ENCODE peak calls at places on chromosomes 1 and 21, in seven cellular contexts. One of them, this sample, is unnamed.

GRCh38 chr1:150161747-150162581 is 12.2 kb downstream of the PLEKHO1 start:
- DNase-seq in astrocyte of the cerebellum: peak
- DNase-seq in cardiac muscle cell: peak
- DNase-seq in glutamatergic neuron: no peak
- DNase-seq in heart left ventricle: no peak
- DNase-seq in uterus: peak
- DNase-seq in cardiac fibroblast: peak
- DNase-seq in this sample: peak

GRCh38 chr1:21149430-21149861 is 27.3 kb downstream of the EIF4G3 start:
- DNase-seq in cardiac fibroblast: peak
- DNase-seq in cardiac muscle cell: peak
- DNase-seq in uterus: no peak
- DNase-seq in heart left ventricle: no peak
- DNase-seq in glutamatergic neuron: no peak
- DNase-seq in astrocyte of the cerebellum: peak
- DNase-seq in this sample: no peak

GRCh38 chr1:12180315-12180714 is 13.5 kb downstream of the TNFRSF1B start:
- DNase-seq in glutamatergic neuron: no peak
- DNase-seq in heart left ventricle: peak
- DNase-seq in cardiac muscle cell: no peak
- DNase-seq in astrocyte of the cerebellum: no peak
- DNase-seq in uterus: peak
- DNase-seq in cardiac fibroblast: no peak
- DNase-seq in this sample: peak

GRCh38 chr1:37434292-37434907 is 40.0 kb upstream of the ZC3H12A start:
- DNase-seq in uterus: peak
- DNase-seq in cardiac fibroblast: peak
- DNase-seq in astrocyte of the cerebellum: no peak
- DNase-seq in heart left ventricle: peak
- DNase-seq in cardiac muscle cell: peak
- DNase-seq in glutamatergic neuron: peak
- DNase-seq in this sample: peak

GRCh38 chr1:67044631-67045270 is 9.2 kb downstream of the SLC35D1 start:
- DNase-seq in uterus: no peak
- DNase-seq in cardiac fibroblast: no peak
- DNase-seq in cardiac muscle cell: no peak
- DNase-seq in glutamatergic neuron: no peak
- DNase-seq in astrocyte of the cerebellum: no peak
- DNase-seq in heart left ventricle: no peak
- DNase-seq in this sample: no peak

GRCh38 chr1:164440222-164440621 is 118.8 kb upstream of the PBX1 start:
- DNase-seq in uterus: peak
- DNase-seq in cardiac muscle cell: peak
- DNase-seq in heart left ventricle: peak
- DNase-seq in cardiac fibroblast: peak
- DNase-seq in astrocyte of the cerebellum: no peak
- DNase-seq in glutamatergic neuron: no peak
- DNase-seq in this sample: peak

GRCh38 chr1:197677313-197677712 is 98.0 kb downstream of the DENND1B start:
- DNase-seq in cardiac muscle cell: no peak
- DNase-seq in heart left ventricle: no peak
- DNase-seq in cardiac fibroblast: no peak
- DNase-seq in uterus: no peak
- DNase-seq in glutamatergic neuron: no peak
- DNase-seq in astrocyte of the cerebellum: no peak
- DNase-seq in this sample: no peak

GRCh38 chr1:119477710-119478109 is 29.3 kb upstream of the HSD3B1 start:
- DNase-seq in cardiac fibroblast: no peak
- DNase-seq in cardiac muscle cell: no peak
- DNase-seq in astrocyte of the cerebellum: no peak
- DNase-seq in glutamatergic neuron: no peak
- DNase-seq in uterus: no peak
- DNase-seq in heart left ventricle: no peak
- DNase-seq in this sample: no peak

GRCh38 chr1:109399326-109399957 is 1.7 kb upstream of the SORT1 start:
- DNase-seq in uterus: no peak
- DNase-seq in cardiac muscle cell: peak
- DNase-seq in heart left ventricle: no peak
- DNase-seq in glutamatergic neuron: no peak
- DNase-seq in cardiac fibroblast: peak
- DNase-seq in astrocyte of the cerebellum: peak
- DNase-seq in this sample: peak

GRCh38 chr1:2529776-2530500 is at the start of gene HES5:
- DNase-seq in uterus: no peak
- DNase-seq in astrocyte of the cerebellum: no peak
- DNase-seq in cardiac muscle cell: no peak
- DNase-seq in cardiac fibroblast: no peak
- DNase-seq in heart left ventricle: peak
- DNase-seq in glutamatergic neuron: peak
- DNase-seq in this sample: no peak

GRCh38 chr1:113388621-113389355 is 1.5 kb upstream of the MAGI3 start:
- DNase-seq in uterus: no peak
- DNase-seq in cardiac muscle cell: no peak
- DNase-seq in glutamatergic neuron: no peak
- DNase-seq in astrocyte of the cerebellum: no peak
- DNase-seq in cardiac fibroblast: no peak
- DNase-seq in heart left ventricle: no peak
- DNase-seq in this sample: peak

GRCh38 chr21:46127239-46128105 is 27.9 kb downstream of the FTCD start:
- DNase-seq in heart left ventricle: peak
- DNase-seq in astrocyte of the cerebellum: no peak
- DNase-seq in cardiac muscle cell: no peak
- DNase-seq in glutamatergic neuron: peak
- DNase-seq in uterus: peak
- DNase-seq in cardiac fibroblast: no peak
- DNase-seq in this sample: no peak

GRCh38 chr1:1291611-1292441 is 11.6 kb downstream of the SCNN1D start:
- DNase-seq in cardiac fibroblast: peak
- DNase-seq in glutamatergic neuron: peak
- DNase-seq in cardiac muscle cell: peak
- DNase-seq in astrocyte of the cerebellum: peak
- DNase-seq in heart left ventricle: no peak
- DNase-seq in uterus: peak
- DNase-seq in this sample: peak

GRCh38 chr1:17791055-17791390 is 35.9 kb downstream of the ACTL8 start:
- DNase-seq in uterus: no peak
- DNase-seq in heart left ventricle: no peak
- DNase-seq in cardiac fibroblast: no peak
- DNase-seq in astrocyte of the cerebellum: no peak
- DNase-seq in cardiac muscle cell: no peak
- DNase-seq in glutamatergic neuron: no peak
- DNase-seq in this sample: no peak

DNA sequence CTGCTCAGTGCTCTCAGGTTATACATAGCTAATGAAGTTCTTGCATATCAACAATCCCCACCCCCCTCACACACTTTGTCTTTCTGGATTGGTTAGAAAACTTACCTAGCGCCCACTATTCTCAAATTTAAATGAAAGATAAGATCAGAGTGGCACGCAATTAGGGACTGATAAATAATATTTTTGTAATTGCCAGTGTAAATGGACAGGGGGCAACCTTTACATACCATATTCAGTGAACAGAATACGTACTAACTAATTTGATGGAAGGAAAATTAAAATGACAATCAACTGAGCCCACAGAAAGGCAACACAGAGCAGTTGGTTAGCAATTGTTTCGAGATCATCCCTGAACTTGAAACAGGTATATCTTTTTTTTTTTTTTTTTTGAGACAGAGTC is 11.7 kb downstream of the SELL start:
- DNase-seq in astrocyte of the cerebellum: no peak
- DNase-seq in heart left ventricle: no peak
- DNase-seq in cardiac muscle cell: no peak
- DNase-seq in glutamatergic neuron: no peak
- DNase-seq in cardiac fibroblast: no peak
- DNase-seq in uterus: no peak
- DNase-seq in this sample: no peak
- TF ChIP-seq CTCF in astrocyte of the cerebellum: no peak
- TF ChIP-seq CTCF in heart left ventricle: peak
- TF ChIP-seq CTCF in cardiac muscle cell: no peak
- TF ChIP-seq CTCF in glutamatergic neuron: no peak
- TF ChIP-seq CTCF in cardiac fibroblast: no peak
- TF ChIP-seq CTCF in uterus: no peak
- TF ChIP-seq CTCF in this sample: no peak

GRCh38 chr1:221634010-221634409 is 107.9 kb downstream of the DUSP10 start:
- DNase-seq in astrocyte of the cerebellum: no peak
- DNase-seq in uterus: no peak
- DNase-seq in heart left ventricle: no peak
- DNase-seq in glutamatergic neuron: no peak
- DNase-seq in cardiac fibroblast: no peak
- DNase-seq in cardiac muscle cell: no peak
- DNase-seq in this sample: no peak

GRCh38 chr1:221636967-221637366 is 104.9 kb downstream of the DUSP10 start:
- DNase-seq in cardiac fibroblast: no peak
- DNase-seq in uterus: no peak
- DNase-seq in cardiac muscle cell: no peak
- DNase-seq in glutamatergic neuron: no peak
- DNase-seq in heart left ventricle: no peak
- DNase-seq in astrocyte of the cerebellum: no peak
- DNase-seq in this sample: no peak

GRCh38 chr1:221634606-221635005 is 107.3 kb downstream of the DUSP10 start:
- DNase-seq in cardiac fibroblast: no peak
- DNase-seq in heart left ventricle: no peak
- DNase-seq in cardiac muscle cell: no peak
- DNase-seq in uterus: no peak
- DNase-seq in astrocyte of the cerebellum: no peak
- DNase-seq in glutamatergic neuron: no peak
- DNase-seq in this sample: no peak

GRCh38 chr1:221636096-221636495 is 105.8 kb downstream of the DUSP10 start:
- DNase-seq in glutamatergic neuron: no peak
- DNase-seq in cardiac muscle cell: no peak
- DNase-seq in uterus: no peak
- DNase-seq in astrocyte of the cerebellum: no peak
- DNase-seq in cardiac fibroblast: no peak
- DNase-seq in heart left ventricle: no peak
- DNase-seq in this sample: no peak

DNA sequence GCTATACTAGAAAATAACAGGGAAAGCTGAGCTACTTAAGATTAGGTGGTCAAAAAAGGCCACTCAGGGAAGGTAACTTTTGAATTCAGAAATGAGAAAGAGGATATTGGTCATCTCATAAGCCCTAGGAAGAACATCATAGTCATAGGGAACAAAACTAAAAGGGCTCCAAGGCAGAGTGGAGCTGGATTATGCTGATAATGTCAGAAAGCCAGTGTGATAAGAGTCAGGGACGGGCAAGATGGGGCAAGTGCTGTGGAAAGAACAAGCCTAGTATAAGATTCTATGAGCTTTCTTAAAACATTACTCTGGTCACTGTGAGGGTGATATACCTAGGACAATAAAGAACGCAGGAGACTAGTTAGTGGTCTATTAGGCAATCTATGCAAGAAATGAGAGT is 106.6 kb downstream of the DUSP10 start:
- DNase-seq in heart left ventricle: no peak
- DNase-seq in glutamatergic neuron: no peak
- DNase-seq in cardiac muscle cell: no peak
- DNase-seq in cardiac fibroblast: no peak
- DNase-seq in uterus: no peak
- DNase-seq in astrocyte of the cerebellum: no peak
- DNase-seq in this sample: no peak
- TF ChIP-seq CTCF in heart left ventricle: no peak
- TF ChIP-seq CTCF in glutamatergic neuron: no peak
- TF ChIP-seq CTCF in cardiac muscle cell: no peak
- TF ChIP-seq CTCF in cardiac fibroblast: no peak
- TF ChIP-seq CTCF in uterus: no peak
- TF ChIP-seq CTCF in astrocyte of the cerebellum: no peak
- TF ChIP-seq CTCF in this sample: no peak

DNA sequence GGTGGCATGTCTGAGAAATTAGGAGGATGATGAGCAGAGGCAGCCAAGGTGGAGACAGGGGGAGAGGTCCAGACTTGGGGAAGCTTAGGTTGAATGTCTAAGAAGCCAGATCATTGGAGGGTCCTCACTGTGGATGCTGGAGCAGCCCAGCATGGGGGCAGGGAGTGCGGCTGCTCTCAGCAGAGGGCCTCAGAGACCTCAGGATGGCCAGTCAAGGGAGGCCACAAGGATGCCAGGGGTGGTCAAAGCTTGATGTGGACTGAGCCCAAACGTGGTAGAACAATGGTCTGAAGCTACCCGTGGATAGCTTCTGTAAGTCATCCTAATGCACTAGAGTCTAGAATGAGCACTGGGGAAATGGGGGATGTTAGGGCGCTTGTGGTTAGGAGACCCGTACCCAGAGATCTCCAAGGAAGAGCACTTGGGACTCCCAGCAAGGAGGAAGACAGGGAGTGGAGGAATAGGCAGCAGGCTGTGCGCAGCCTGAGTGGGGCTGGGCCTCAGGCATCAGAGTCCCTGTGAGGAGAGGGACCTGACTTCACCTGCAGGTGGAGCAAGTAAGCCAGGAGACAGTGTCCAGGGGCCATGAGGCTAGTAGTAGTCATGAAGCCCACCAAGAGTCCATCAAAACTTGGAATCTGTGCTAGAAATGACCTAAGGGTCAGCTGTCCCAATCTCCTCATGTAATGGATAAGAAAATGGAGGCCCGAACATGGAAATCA is 4.3 kb upstream of the S100A9 start:
- DNase-seq in cardiac fibroblast: peak
- DNase-seq in cardiac muscle cell: peak
- DNase-seq in glutamatergic neuron: peak
- DNase-seq in heart left ventricle: no peak
- DNase-seq in uterus: no peak
- DNase-seq in astrocyte of the cerebellum: no peak
- DNase-seq in this sample: peak
- TF ChIP-seq CTCF in cardiac fibroblast: peak
- TF ChIP-seq CTCF in cardiac muscle cell: peak
- TF ChIP-seq CTCF in glutamatergic neuron: peak
- TF ChIP-seq CTCF in heart left ventricle: peak
- TF ChIP-seq CTCF in uterus: no peak
- TF ChIP-seq CTCF in astrocyte of the cerebellum: peak
- TF ChIP-seq CTCF in this sample: peak

DNA sequence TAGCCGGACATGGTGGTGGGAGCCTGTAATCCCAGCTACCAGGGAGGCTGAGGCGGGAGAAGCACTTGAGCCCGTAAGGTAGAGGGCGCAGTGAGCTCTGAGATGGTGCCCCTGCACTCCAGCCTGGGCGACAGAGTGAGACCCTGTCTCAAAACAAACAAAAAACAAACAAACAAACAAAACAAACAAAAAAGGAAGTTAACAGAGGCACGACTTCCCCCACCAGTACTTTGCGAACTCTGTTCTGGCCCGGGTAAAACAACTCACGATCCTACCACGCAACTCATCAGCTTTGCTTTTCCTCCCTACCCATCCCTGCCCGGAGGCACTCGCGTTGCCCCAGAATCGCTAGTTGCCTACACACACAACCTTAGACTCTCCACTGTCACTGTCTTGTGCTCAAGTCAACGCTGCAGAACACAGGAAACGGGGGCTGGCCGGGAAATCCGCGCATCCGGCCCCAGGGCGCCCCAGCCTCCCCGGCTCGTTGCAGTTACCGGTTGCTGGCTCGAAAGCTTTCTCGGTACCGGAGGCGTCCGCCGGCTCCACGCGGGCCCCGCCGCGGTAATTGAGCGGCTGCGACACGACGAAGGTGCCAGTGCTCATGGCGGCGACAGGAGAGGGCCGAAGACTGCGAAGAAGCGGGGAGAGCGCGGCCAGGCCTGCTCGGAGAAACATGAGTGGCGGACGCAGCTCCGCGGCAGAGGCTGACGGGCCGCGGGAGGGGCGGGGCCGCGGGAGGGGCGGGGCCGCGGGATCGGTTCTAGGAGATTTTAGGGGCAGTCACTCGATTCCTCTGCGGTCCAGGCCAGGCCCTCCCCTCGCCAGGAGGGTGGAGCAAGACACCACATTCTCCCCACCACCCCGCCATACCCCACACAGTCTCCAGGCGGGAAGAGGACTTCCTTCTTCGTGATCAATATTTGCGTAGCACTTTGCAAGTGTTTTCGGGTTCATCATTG is at the start of gene ALDH9A1:
- DNase-seq in cardiac muscle cell: peak
- DNase-seq in uterus: peak
- DNase-seq in cardiac fibroblast: peak
- DNase-seq in astrocyte of the cerebellum: peak
- DNase-seq in glutamatergic neuron: peak
- DNase-seq in heart left ventricle: peak
- DNase-seq in this sample: peak
- TF ChIP-seq CTCF in cardiac muscle cell: peak
- TF ChIP-seq CTCF in uterus: peak
- TF ChIP-seq CTCF in cardiac fibroblast: peak
- TF ChIP-seq CTCF in astrocyte of the cerebellum: peak
- TF ChIP-seq CTCF in glutamatergic neuron: no peak
- TF ChIP-seq CTCF in heart left ventricle: peak
- TF ChIP-seq CTCF in this sample: peak

This sample was measured in MCF 10A.